ENCODE peak calls at places on chromosome 11, in six cellular contexts. F is IMR-90, C is H9, I is mesenchymal stem cell, A is neuronal stem cell, K is H1. Z is an unnamed sample.

GRCh38 chr11:5364214-5364613 is 12.9 kb downstream of the OR51B6 start:
- DNase-seq in F (peak), C (no peak), I (peak), A (no peak), K (no peak), Z (peak)

GRCh38 chr11:129853508-129854228 is 38.0 kb downstream of the TMEM45B start:
- DNase-seq in F (peak), C (no peak), I (peak), A (no peak), K (no peak), Z (no peak)

GRCh38 chr11:64850979-64851567 is 6.6 kb upstream of the CDC42BPG start:
- DNase-seq in F (no peak), C (peak), I (peak), A (no peak), K (no peak), Z (peak)

GRCh38 chr11:125626381-125626950 is 1.5 kb downstream of the CHEK1 start:
- DNase-seq in F (peak), C (no peak), I (no peak), A (no peak), K (peak), Z (no peak)

GRCh38 chr11:60905551-60906113 is 753 bp downstream of the PRPF19 start:
- DNase-seq in F (peak), C (no peak), I (peak), A (no peak), K (no peak), Z (peak)

GRCh38 chr11:2534131-2534956 is 89.5 kb downstream of the KCNQ1 start:
- DNase-seq in F (no peak), C (peak), I (peak), A (no peak), K (no peak), Z (peak)

GRCh38 chr11:128884703-128885338 is 6.3 kb upstream of the KCNJ5 start:
- DNase-seq in F (peak), C (no peak), I (peak), A (peak), K (no peak), Z (peak)

GRCh38 chr11:95892892-95893570 is 30.9 kb downstream of the MTMR2 start:
- DNase-seq in F (no peak), C (no peak), I (no peak), A (no peak), K (no peak), Z (no peak)

GRCh38 chr11:57597971-57598830 is 716 bp downstream of the SERPING1 start:
- DNase-seq in F (peak), C (peak), I (peak), A (peak), K (peak), Z (peak)

GRCh38 chr11:64409707-64410395 is 50.9 kb downstream of the RPS6KA4 start:
- DNase-seq in F (peak), C (no peak), I (no peak), A (no peak), K (no peak), Z (no peak)

GRCh38 chr11:32870676-32871075 is 21.9 kb upstream of the QSER1 start:
- DNase-seq in F (no peak), C (peak), I (no peak), A (no peak), K (no peak), Z (no peak)

GRCh38 chr11:2987881-2988280 is 4.2 kb downstream of the NAP1L4 start:
- DNase-seq in F (no peak), C (no peak), I (no peak), A (no peak), K (no peak), Z (no peak)

GRCh38 chr11:68352591-68352990 is 40.2 kb downstream of the LRP5 start:
- DNase-seq in F (no peak), C (no peak), I (no peak), A (no peak), K (no peak), Z (no peak)

GRCh38 chr11:13782395-13783080 is 114.1 kb downstream of the FAR1 start:
- DNase-seq in F (no peak), C (no peak), I (no peak), A (no peak), K (no peak), Z (peak)

GRCh38 chr11:67732045-67732787 is 57.8 kb upstream of the ALDH3B2 start:
- DNase-seq in F (no peak), C (peak), I (no peak), A (no peak), K (no peak), Z (no peak)

GRCh38 chr11:76654310-76654851 is 16.2 kb downstream of the LRRC32 start:
- DNase-seq in F (peak), C (peak), I (peak), A (no peak), K (no peak), Z (no peak)

GRCh38 chr11:64419818-64420485 is 61.0 kb downstream of the RPS6KA4 start:
- DNase-seq in F (no peak), C (no peak), I (peak), A (no peak), K (no peak), Z (peak)

GRCh38 chr11:134275534-134276395 is at the start of gene GLB1L3:
- DNase-seq in F (no peak), C (peak), I (peak), A (no peak), K (no peak), Z (no peak)

GRCh38 chr11:35363246-35364100 is 55.9 kb downstream of the SLC1A2 start:
- DNase-seq in F (no peak), C (no peak), I (no peak), A (no peak), K (no peak), Z (no peak)

GRCh38 chr11:65977621-65978390 is 16.3 kb downstream of the SART1 start:
- DNase-seq in F (no peak), C (no peak), I (no peak), A (no peak), K (no peak), Z (no peak)

GRCh38 chr11:120675171-120675570 is 163.6 kb downstream of the GRIK4 start:
- DNase-seq in F (no peak), C (no peak), I (peak), A (no peak), K (no peak), Z (no peak)

GRCh38 chr11:23284626-23285025 is 424.4 kb upstream of the CCDC179 start:
- DNase-seq in F (peak), C (no peak), I (peak), A (no peak), K (no peak), Z (no peak)

DNA sequence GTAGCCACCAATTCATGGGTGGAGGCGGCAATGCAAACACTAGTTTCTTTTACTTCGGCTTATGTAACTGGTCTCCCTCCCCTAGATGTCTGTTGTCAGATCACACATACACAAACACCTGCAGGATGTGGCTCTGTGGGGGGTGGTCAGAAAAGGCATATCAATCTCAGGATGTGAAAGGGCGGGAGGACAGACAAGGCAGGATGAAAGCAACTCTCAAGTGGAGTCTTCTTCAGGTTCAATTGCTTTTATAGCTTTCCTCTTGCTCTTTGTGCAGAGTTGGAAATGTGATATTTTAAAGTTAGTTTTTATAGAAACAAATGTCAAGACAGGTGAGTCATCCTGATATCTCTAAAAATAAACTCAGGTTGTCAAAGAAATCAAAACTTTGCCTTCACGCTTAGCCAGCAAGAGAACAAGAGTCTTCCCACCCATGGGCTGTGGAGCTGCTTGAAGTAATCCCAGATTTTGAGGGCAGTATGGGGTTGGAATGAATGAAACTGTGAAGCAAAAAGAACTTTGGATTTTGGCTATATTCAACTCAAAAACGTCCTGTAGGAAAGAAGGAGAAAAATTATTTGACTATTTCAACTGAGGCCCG is 423.4 kb downstream of the GUCY1A2 start:
- DNase-seq in F (peak), C (peak), I (no peak), A (no peak), K (no peak), Z (no peak)
- H2BK5ac ChIP-seq in F (no peak), C (no peak), I (no peak), A (no peak), K (no peak), Z (no peak)

DNA sequence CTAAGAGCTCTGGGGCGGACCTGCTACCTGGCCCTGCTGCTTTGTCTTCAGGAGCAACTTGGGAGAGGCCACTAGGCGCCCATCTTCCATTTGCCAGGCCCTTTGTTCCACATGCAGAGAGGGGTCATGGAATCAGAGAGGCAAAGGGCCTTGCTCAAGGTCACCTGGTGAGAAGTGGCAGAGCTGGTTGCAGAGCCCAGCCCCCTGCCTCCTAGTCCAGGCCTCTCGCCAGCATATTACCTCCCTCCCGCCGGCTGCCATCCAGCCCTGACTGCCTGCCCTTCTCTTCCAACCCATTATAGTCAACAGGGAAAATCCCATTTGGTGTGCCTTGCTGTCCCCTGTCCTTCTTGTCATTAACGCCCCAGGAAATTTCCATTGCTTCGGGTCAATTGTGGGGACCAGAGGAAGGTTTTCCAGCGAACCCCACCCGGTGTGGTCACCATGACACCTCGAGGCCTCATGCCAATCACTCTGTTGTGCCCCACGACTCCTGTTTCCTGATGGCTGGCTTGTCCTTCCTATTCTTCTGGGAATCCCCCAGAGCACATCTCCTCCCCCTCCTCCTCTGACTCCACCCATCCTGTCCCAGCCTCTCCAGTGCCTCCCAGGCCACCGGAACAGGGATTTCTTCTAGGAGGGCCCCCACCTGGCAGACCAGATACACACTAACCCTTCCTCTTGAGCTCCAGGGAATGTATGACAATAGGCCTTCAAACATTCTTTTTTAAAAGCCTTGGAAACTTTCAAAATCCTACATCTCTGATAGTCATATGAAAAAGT is 77.0 kb downstream of the NECTIN1 start:
- DNase-seq in F (no peak), C (peak), I (no peak), A (no peak), K (no peak), Z (no peak)
- H2BK5ac ChIP-seq in F (no peak), C (no peak), I (no peak), A (no peak), K (no peak), Z (no peak)

GRCh38 chr11:78211565-78211964 is 22.8 kb downstream of the USP35 start:
- DNase-seq in F (no peak), C (no peak), I (no peak), A (no peak), K (no peak), Z (no peak)
- H2BK5ac ChIP-seq in F (no peak), C (no peak), I (no peak), A (no peak), K (no peak), Z (no peak)

GRCh38 chr11:111936045-111936400 is 1.1 kb upstream of the DIXDC1 start:
- DNase-seq in F (peak), C (no peak), I (peak), A (no peak), K (no peak), Z (no peak)

GRCh38 chr11:111937461-111937769 is 272 bp downstream of the DIXDC1 start:
- DNase-seq in F (no peak), C (no peak), I (no peak), A (no peak), K (no peak), Z (no peak)

GRCh38 chr11:111938687-111939160 is 1.6 kb downstream of the DIXDC1 start:
- DNase-seq in F (peak), C (peak), I (peak), A (no peak), K (no peak), Z (peak)

GRCh38 chr11:111939836-111940604 is 2.9 kb downstream of the DIXDC1 start:
- DNase-seq in F (peak), C (no peak), I (peak), A (no peak), K (no peak), Z (peak)

DNA sequence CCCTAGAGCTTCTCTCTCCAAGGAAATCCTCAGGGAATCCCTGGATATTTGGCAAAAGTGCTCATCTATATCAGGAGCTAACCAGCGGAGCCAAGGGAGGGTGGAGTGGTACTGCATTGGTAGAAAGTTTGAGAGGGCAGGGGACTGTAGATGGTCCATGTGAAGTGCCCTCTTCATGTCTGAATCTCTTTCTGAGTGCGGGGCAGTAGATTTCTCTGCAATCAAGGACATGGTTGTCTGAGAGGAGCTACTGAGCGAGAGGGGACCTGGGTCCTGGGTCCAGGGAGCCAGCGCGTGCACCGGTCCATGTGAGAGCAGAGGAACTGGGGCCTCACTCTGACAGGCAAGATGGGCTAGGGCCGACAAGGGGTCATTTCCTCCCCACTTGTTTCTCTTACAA is 716 bp downstream of the DIXDC1 start:
- DNase-seq in F (no peak), C (no peak), I (peak), A (no peak), K (no peak), Z (no peak)
- H2BK5ac ChIP-seq in F (peak), C (no peak), I (peak), A (no peak), K (peak), Z (no peak)

GRCh38 chr11:122309262-122309925 is 193.4 kb upstream of the BLID start:
- DNase-seq in F (no peak), C (no peak), I (no peak), A (no peak), K (no peak), Z (no peak)
- H2BK5ac ChIP-seq in F (no peak), C (no peak), I (no peak), A (no peak), K (no peak), Z (no peak)

GRCh38 chr11:910044-910588 is 494 bp downstream of the CHID1 start:
- DNase-seq in F (no peak), C (no peak), I (no peak), A (no peak), K (no peak), Z (no peak)

GRCh38 chr11:912266-912665 is 1.7 kb upstream of the CHID1 start:
- DNase-seq in F (no peak), C (no peak), I (no peak), A (no peak), K (no peak), Z (no peak)

GRCh38 chr11:910589-911030 is at the start of gene CHID1:
- DNase-seq in F (peak), C (peak), I (peak), A (peak), K (peak), Z (peak)

GRCh38 chr11:911890-912219 is 1.2 kb upstream of the CHID1 start:
- DNase-seq in F (no peak), C (no peak), I (no peak), A (no peak), K (no peak), Z (no peak)

DNA sequence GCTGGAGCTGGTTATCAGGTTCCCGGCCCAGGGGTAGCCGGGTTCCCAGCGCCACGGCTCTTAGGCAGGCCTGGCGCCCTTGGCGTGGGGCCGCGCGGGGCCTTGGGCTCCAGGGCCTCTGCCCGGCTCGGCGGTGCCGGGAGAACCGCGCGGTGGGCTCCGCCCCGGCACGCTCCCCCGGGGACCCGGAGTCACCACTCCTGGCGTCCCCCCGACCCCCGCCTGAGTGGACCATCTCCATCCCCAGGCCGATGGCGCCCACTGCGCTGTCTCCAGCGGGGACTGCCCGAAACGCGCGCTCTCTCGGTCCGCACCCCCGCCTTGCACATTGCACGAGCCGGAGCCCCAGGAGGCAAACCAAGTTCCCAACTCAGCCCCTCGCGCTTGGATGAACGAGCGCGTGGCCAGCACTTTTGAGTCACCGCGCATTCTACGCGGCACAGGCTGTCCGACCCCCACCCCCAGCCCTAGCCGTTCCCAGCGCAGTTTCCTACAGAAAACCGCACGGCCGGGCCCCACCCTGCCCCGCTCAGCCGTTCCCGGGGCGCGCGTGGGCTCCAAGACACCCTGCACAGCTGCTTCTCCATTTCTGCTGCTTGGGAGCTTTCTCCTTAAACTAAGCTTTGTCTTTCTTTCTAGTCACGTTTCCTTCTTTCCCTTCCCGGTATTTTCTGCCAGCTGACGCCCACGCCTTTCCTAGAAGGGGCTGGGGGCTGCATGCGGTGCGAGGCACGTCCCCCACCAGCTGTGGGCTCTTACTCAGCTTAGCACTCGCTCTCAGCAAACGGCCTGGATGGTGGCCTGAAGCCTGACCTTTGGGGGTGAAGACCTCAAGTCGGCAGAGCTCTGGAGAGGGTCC is 650 bp upstream of the CHID1 start:
- DNase-seq in F (peak), C (peak), I (peak), A (no peak), K (no peak), Z (no peak)
- H2BK5ac ChIP-seq in F (peak), C (no peak), I (peak), A (peak), K (peak), Z (peak)

GRCh38 chr11:83724704-83725114 is 438.5 kb upstream of the CCDC90B start:
- DNase-seq in F (no peak), C (peak), I (peak), A (no peak), K (peak), Z (peak)

GRCh38 chr11:83727251-83727650 is 441.1 kb upstream of the CCDC90B start:
- DNase-seq in F (no peak), C (no peak), I (no peak), A (no peak), K (no peak), Z (no peak)

GRCh38 chr11:83726316-83726715 is 440.1 kb upstream of the CCDC90B start:
- DNase-seq in F (no peak), C (no peak), I (no peak), A (no peak), K (no peak), Z (no peak)

GRCh38 chr11:83725161-83725560 is 439.0 kb upstream of the CCDC90B start:
- DNase-seq in F (no peak), C (peak), I (peak), A (no peak), K (no peak), Z (peak)

GRCh38 chr11:83725718-83726117 is 439.6 kb upstream of the CCDC90B start:
- DNase-seq in F (no peak), C (no peak), I (peak), A (no peak), K (no peak), Z (no peak)
- H2BK5ac ChIP-seq in F (no peak), C (no peak), I (no peak), A (no peak), K (no peak), Z (no peak)

GRCh38 chr11:12416552-12416951 is 39.2 kb downstream of the PARVA start:
- DNase-seq in F (no peak), C (no peak), I (no peak), A (no peak), K (no peak), Z (no peak)

GRCh38 chr11:12420706-12421105 is 43.3 kb downstream of the PARVA start:
- DNase-seq in F (no peak), C (no peak), I (no peak), A (no peak), K (no peak), Z (no peak)

GRCh38 chr11:12415567-12415966 is 38.2 kb downstream of the PARVA start:
- DNase-seq in F (no peak), C (no peak), I (no peak), A (no peak), K (no peak), Z (no peak)

GRCh38 chr11:12421386-12421785 is 44.0 kb downstream of the PARVA start:
- DNase-seq in F (no peak), C (no peak), I (no peak), A (no peak), K (no peak), Z (peak)

DNA sequence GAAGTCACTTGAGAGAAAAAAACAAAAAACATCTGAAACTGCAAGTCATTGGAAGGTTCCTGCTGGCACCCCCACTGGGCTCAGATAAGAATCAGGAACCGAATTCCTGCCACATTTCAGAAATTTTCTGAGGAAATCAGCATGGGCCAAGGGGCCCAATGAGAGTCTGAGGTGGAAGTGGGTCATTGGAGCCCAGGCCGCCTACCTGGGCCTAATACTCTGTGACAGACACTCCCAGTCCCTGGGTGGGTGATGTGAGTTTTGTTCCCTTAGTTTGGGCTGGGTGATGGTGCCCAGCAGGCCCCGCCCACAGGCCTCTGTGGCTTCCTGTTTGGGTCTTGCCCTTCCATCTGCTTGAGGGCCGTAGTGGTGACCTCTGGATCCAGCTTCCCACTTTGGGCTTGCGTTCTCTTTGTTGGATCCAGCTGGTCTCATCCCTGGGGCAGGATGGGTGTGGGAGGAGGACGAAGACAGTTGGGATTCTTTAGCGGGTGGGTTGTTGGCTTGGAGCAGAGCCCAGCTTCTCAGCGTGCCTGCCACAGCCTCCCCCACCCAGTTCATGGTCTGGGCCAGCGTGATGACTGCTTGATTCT is 40.7 kb downstream of the PARVA start:
- DNase-seq in F (peak), C (no peak), I (no peak), A (no peak), K (no peak), Z (peak)
- H2BK5ac ChIP-seq in F (peak), C (no peak), I (no peak), A (no peak), K (peak), Z (peak)

Z was measured in trophoblast cell.